ENCODE peak calls at places on chromosome 1, in seven cellular contexts. One of them, this sample, is unnamed.

GRCh38 chr1:6109688-6110087 is 64.0 kb downstream of the KCNAB2 start:
- DNase-seq in A549: no peak
- DNase-seq in K562: no peak
- DNase-seq in IMR-90: no peak
- DNase-seq in HepG2: no peak
- DNase-seq in GM12878: no peak
- DNase-seq in H1: no peak
- DNase-seq in this sample: peak

GRCh38 chr1:218430802-218431201 is 85.7 kb downstream of the TGFB2 start:
- DNase-seq in A549: no peak
- DNase-seq in GM12878: no peak
- DNase-seq in H1: no peak
- DNase-seq in K562: no peak
- DNase-seq in IMR-90: peak
- DNase-seq in HepG2: no peak
- DNase-seq in this sample: no peak

GRCh38 chr1:69932760-69933159 is 272.6 kb downstream of the LRRC40 start:
- DNase-seq in K562: no peak
- DNase-seq in GM12878: no peak
- DNase-seq in HepG2: no peak
- DNase-seq in A549: no peak
- DNase-seq in H1: no peak
- DNase-seq in IMR-90: no peak
- DNase-seq in this sample: no peak

GRCh38 chr1:211625040-211625439 is 46.1 kb upstream of the SLC30A1 start:
- DNase-seq in A549: peak
- DNase-seq in HepG2: peak
- DNase-seq in H1: no peak
- DNase-seq in GM12878: no peak
- DNase-seq in K562: peak
- DNase-seq in IMR-90: peak
- DNase-seq in this sample: no peak

GRCh38 chr1:86868477-86868876 is 45.4 kb downstream of the SELENOF start:
- DNase-seq in GM12878: no peak
- DNase-seq in H1: no peak
- DNase-seq in HepG2: no peak
- DNase-seq in IMR-90: peak
- DNase-seq in A549: no peak
- DNase-seq in K562: no peak
- DNase-seq in this sample: no peak

GRCh38 chr1:63615809-63616420 is 22.7 kb downstream of the PGM1 start:
- DNase-seq in GM12878: peak
- DNase-seq in K562: peak
- DNase-seq in A549: peak
- DNase-seq in IMR-90: peak
- DNase-seq in HepG2: peak
- DNase-seq in H1: no peak
- DNase-seq in this sample: peak

GRCh38 chr1:214559079-214559478 is 7.7 kb upstream of the PTPN14 start:
- DNase-seq in H1: no peak
- DNase-seq in K562: no peak
- DNase-seq in IMR-90: no peak
- DNase-seq in GM12878: no peak
- DNase-seq in HepG2: no peak
- DNase-seq in A549: no peak
- DNase-seq in this sample: no peak

GRCh38 chr1:14915356-14916054 is 238.0 kb upstream of the TMEM51 start:
- DNase-seq in H1: no peak
- DNase-seq in A549: peak
- DNase-seq in K562: peak
- DNase-seq in IMR-90: peak
- DNase-seq in HepG2: peak
- DNase-seq in GM12878: no peak
- DNase-seq in this sample: peak

GRCh38 chr1:4375812-4376211 is 278.6 kb upstream of the AJAP1 start:
- DNase-seq in IMR-90: no peak
- DNase-seq in H1: no peak
- DNase-seq in A549: peak
- DNase-seq in K562: no peak
- DNase-seq in GM12878: no peak
- DNase-seq in HepG2: no peak
- DNase-seq in this sample: no peak

GRCh38 chr1:177780096-177780700 is 189.7 kb downstream of the SEC16B start:
- DNase-seq in H1: peak
- DNase-seq in HepG2: peak
- DNase-seq in A549: peak
- DNase-seq in K562: no peak
- DNase-seq in GM12878: no peak
- DNase-seq in IMR-90: peak
- DNase-seq in this sample: no peak

GRCh38 chr1:34266127-34266951 is 89.6 kb downstream of the C1orf94 start:
- DNase-seq in GM12878: no peak
- DNase-seq in IMR-90: no peak
- DNase-seq in H1: no peak
- DNase-seq in HepG2: no peak
- DNase-seq in K562: no peak
- DNase-seq in A549: no peak
- DNase-seq in this sample: peak

GRCh38 chr1:38962113-38962512 is 20.5 kb upstream of the RHBDL2 start:
- DNase-seq in H1: no peak
- DNase-seq in HepG2: no peak
- DNase-seq in GM12878: no peak
- DNase-seq in K562: no peak
- DNase-seq in A549: peak
- DNase-seq in IMR-90: peak
- DNase-seq in this sample: no peak

DNA sequence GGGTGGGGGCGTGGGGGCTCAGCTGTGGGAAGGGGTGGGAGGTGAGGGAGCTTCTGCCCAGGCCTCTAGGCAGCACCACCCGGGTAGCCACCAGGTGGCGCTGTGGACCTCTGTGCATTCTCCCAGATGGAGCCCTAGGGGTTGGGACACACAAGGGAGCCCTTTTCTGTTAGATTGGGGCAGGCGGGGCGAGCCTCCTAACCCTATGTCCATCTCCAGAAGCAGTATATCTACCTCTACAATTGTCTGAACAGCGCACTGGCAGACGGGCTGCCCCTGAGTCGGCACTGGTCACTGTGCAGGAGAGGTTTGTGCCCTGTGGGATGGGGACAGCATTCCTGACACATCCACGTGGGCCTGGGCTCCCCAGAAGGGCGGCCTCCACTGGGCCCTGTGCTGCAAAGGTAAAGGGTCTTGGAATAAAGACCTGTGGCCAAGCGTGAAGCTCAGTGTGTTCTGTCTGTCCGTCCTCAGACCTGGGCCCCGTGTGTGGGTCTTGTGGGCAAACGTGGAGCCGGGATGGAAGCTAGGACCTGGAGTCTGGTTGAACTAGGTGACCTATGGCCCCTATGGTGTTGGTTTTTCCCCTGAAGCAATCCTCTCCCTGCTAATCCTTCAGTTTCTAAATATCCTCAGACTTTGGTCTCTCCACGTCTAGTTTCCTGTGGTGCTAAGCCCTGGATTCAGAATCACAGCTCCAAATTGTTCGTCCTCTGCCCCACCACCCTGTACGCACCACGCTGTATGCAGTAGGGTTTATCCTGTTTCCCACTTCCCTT is 4.4 kb upstream of the LGR6 start:
- DNase-seq in GM12878: no peak
- DNase-seq in IMR-90: peak
- DNase-seq in HepG2: peak
- DNase-seq in K562: peak
- DNase-seq in H1: no peak
- DNase-seq in A549: peak
- DNase-seq in this sample: peak
- TF ChIP-seq CTCF in GM12878: peak
- TF ChIP-seq CTCF in IMR-90: peak
- TF ChIP-seq CTCF in HepG2: peak
- TF ChIP-seq CTCF in K562: peak
- TF ChIP-seq CTCF in H1: peak
- TF ChIP-seq CTCF in A549: peak
- TF ChIP-seq CTCF in this sample: peak

GRCh38 chr1:151024540-151025146 is 11.7 kb upstream of the BNIPL start:
- DNase-seq in HepG2: peak
- DNase-seq in IMR-90: peak
- DNase-seq in A549: peak
- DNase-seq in H1: peak
- DNase-seq in GM12878: no peak
- DNase-seq in K562: peak
- DNase-seq in this sample: peak
- TF ChIP-seq USF2 in HepG2: no peak
- TF ChIP-seq USF2 in IMR-90: no peak
- TF ChIP-seq USF2 in A549: no peak
- TF ChIP-seq USF2 in H1: no peak
- TF ChIP-seq USF2 in GM12878: no peak
- TF ChIP-seq USF2 in K562: no peak
- TF ChIP-seq USF2 in this sample: no peak

GRCh38 chr1:205497351-205497750 is 7.1 kb upstream of the CDK18 start:
- DNase-seq in K562: no peak
- DNase-seq in GM12878: no peak
- DNase-seq in IMR-90: no peak
- DNase-seq in HepG2: no peak
- DNase-seq in A549: no peak
- DNase-seq in H1: no peak
- DNase-seq in this sample: no peak

GRCh38 chr1:205500240-205501218 is 3.9 kb upstream of the CDK18 start:
- DNase-seq in A549: no peak
- DNase-seq in GM12878: no peak
- DNase-seq in H1: no peak
- DNase-seq in K562: no peak
- DNase-seq in HepG2: peak
- DNase-seq in IMR-90: no peak
- DNase-seq in this sample: no peak

GRCh38 chr1:205502111-205502810 is 2.2 kb upstream of the CDK18 start:
- DNase-seq in IMR-90: no peak
- DNase-seq in H1: no peak
- DNase-seq in GM12878: no peak
- DNase-seq in HepG2: no peak
- DNase-seq in K562: no peak
- DNase-seq in A549: no peak
- DNase-seq in this sample: no peak

GRCh38 chr1:205496661-205497060 is 7.8 kb upstream of the CDK18 start:
- DNase-seq in GM12878: no peak
- DNase-seq in IMR-90: no peak
- DNase-seq in HepG2: no peak
- DNase-seq in A549: no peak
- DNase-seq in H1: no peak
- DNase-seq in K562: no peak
- DNase-seq in this sample: no peak

GRCh38 chr1:205499789-205500188 is 4.7 kb upstream of the CDK18 start:
- DNase-seq in K562: no peak
- DNase-seq in IMR-90: no peak
- DNase-seq in HepG2: no peak
- DNase-seq in A549: no peak
- DNase-seq in H1: no peak
- DNase-seq in GM12878: no peak
- DNase-seq in this sample: no peak
- TF ChIP-seq CTCF in K562: no peak
- TF ChIP-seq CTCF in IMR-90: no peak
- TF ChIP-seq CTCF in HepG2: no peak
- TF ChIP-seq CTCF in A549: no peak
- TF ChIP-seq CTCF in H1: no peak
- TF ChIP-seq CTCF in GM12878: no peak
- TF ChIP-seq CTCF in this sample: no peak

DNA sequence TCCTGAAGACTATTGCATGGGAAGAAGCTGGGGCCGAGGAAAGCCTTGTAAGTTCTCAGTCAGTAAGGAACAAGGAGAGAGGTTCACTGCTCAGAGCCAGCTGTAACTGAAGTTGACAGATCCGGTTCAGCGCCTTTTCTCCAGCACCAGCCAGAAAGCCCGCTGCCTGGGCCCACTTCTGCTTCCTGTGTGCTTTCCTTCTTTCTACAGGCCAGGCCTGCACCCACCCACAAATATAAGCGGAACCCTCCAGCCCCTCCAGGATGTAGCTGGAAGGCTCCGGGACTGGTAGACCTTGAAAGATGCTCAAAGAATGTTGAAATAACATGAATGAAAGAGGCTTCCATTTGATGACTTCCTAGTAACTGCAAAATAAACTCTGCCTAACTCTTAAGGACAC is 38.8 kb downstream of the PARP1 start:
- DNase-seq in IMR-90: no peak
- DNase-seq in K562: no peak
- DNase-seq in GM12878: no peak
- DNase-seq in HepG2: no peak
- DNase-seq in H1: no peak
- DNase-seq in A549: no peak
- DNase-seq in this sample: no peak
- TF ChIP-seq USF2 in IMR-90: no peak
- TF ChIP-seq USF2 in K562: no peak
- TF ChIP-seq USF2 in GM12878: no peak
- TF ChIP-seq USF2 in HepG2: no peak
- TF ChIP-seq USF2 in H1: no peak
- TF ChIP-seq USF2 in A549: no peak
- TF ChIP-seq USF2 in this sample: no peak

DNA sequence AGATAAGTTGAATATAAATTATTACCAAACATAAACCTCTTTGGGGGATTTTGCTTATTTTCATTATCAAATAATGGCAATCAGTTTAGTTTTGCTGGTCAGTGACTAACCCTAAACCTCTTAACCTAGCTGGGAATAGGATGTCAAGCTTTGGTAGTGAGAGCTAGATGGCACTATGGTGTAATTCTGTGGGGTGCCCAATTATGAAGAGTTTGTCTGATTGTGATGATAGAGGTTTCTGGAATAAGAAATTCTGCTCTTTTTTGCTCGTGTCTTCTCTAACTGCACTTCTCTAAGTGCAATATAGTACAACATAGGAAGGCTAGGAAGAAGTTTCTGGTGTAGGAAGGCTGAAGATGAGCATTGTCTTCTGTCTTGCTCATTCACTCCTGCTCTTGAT is 59.8 kb downstream of the XCL1 start:
- DNase-seq in K562: no peak
- DNase-seq in HepG2: no peak
- DNase-seq in GM12878: no peak
- DNase-seq in A549: peak
- DNase-seq in H1: no peak
- DNase-seq in IMR-90: no peak
- DNase-seq in this sample: no peak
- TF ChIP-seq CTCF in K562: no peak
- TF ChIP-seq CTCF in HepG2: peak
- TF ChIP-seq CTCF in GM12878: peak
- TF ChIP-seq CTCF in A549: peak
- TF ChIP-seq CTCF in H1: no peak
- TF ChIP-seq CTCF in IMR-90: no peak
- TF ChIP-seq CTCF in this sample: no peak

GRCh38 chr1:56105397-56105796 is 474.0 kb downstream of the PLPP3 start:
- DNase-seq in K562: no peak
- DNase-seq in HepG2: no peak
- DNase-seq in GM12878: no peak
- DNase-seq in H1: no peak
- DNase-seq in A549: no peak
- DNase-seq in IMR-90: no peak
- DNase-seq in this sample: no peak
- TF ChIP-seq USF2 in K562: no peak
- TF ChIP-seq USF2 in HepG2: no peak
- TF ChIP-seq USF2 in GM12878: no peak
- TF ChIP-seq USF2 in H1: no peak
- TF ChIP-seq USF2 in A549: no peak
- TF ChIP-seq USF2 in IMR-90: no peak
- TF ChIP-seq USF2 in this sample: no peak